ENCODE peak calls at places on chromosome 15, in six cellular contexts. One of them, this sample, is unnamed.

GRCh38 chr15:85976986-85977385 is 102.7 kb upstream of the AGBL1 start:
- DNase-seq in cardiac fibroblast: peak; percentile 10
- DNase-seq in HL-60: no peak
- DNase-seq in heart left ventricle: no peak
- DNase-seq in IMR-90: no peak
- DNase-seq in upper lobe of right lung: no peak
- DNase-seq in this sample: peak; percentile 87

GRCh38 chr15:99333981-99334380 is 82.7 kb downstream of the LRRC28 start:
- DNase-seq in upper lobe of right lung: no peak
- DNase-seq in cardiac fibroblast: no peak
- DNase-seq in HL-60: no peak
- DNase-seq in IMR-90: no peak
- DNase-seq in heart left ventricle: no peak
- DNase-seq in this sample: no peak

GRCh38 chr15:56056626-56057025 is 63.2 kb upstream of the NEDD4 start:
- DNase-seq in upper lobe of right lung: no peak
- DNase-seq in IMR-90: no peak
- DNase-seq in heart left ventricle: no peak
- DNase-seq in HL-60: no peak
- DNase-seq in cardiac fibroblast: no peak
- DNase-seq in this sample: no peak

GRCh38 chr15:40328176-40328575 is 4.7 kb downstream of the INAFM2 start:
- DNase-seq in IMR-90: peak; percentile 74
- DNase-seq in upper lobe of right lung: no peak
- DNase-seq in heart left ventricle: no peak
- DNase-seq in HL-60: no peak
- DNase-seq in cardiac fibroblast: peak; percentile 74
- DNase-seq in this sample: peak; percentile 69

GRCh38 chr15:23035964-23036566 is 3.3 kb downstream of the TUBGCP5 start:
- DNase-seq in HL-60: peak; percentile 58
- DNase-seq in heart left ventricle: no peak
- DNase-seq in IMR-90: peak; percentile 46
- DNase-seq in cardiac fibroblast: peak; percentile 74
- DNase-seq in upper lobe of right lung: no peak
- DNase-seq in this sample: peak; percentile 41

GRCh38 chr15:72339777-72340177 is 19.8 kb upstream of the CELF6 start:
- DNase-seq in HL-60: peak; percentile 43
- DNase-seq in heart left ventricle: no peak
- DNase-seq in cardiac fibroblast: peak; percentile 96
- DNase-seq in IMR-90: peak; percentile 91
- DNase-seq in upper lobe of right lung: no peak
- DNase-seq in this sample: peak; percentile 82

GRCh38 chr15:60012695-60013094 is 8.6 kb downstream of the FOXB1 start:
- DNase-seq in IMR-90: no peak
- DNase-seq in upper lobe of right lung: no peak
- DNase-seq in HL-60: no peak
- DNase-seq in cardiac fibroblast: no peak
- DNase-seq in heart left ventricle: no peak
- DNase-seq in this sample: no peak

GRCh38 chr15:70530906-70531305 is 232.5 kb downstream of the UACA start:
- DNase-seq in upper lobe of right lung: no peak
- DNase-seq in HL-60: no peak
- DNase-seq in cardiac fibroblast: no peak
- DNase-seq in heart left ventricle: no peak
- DNase-seq in IMR-90: no peak
- DNase-seq in this sample: no peak

GRCh38 chr15:84731774-84732173 is 15.8 kb upstream of the SEC11A start:
- DNase-seq in HL-60: no peak
- DNase-seq in cardiac fibroblast: peak; percentile 70
- DNase-seq in upper lobe of right lung: no peak
- DNase-seq in heart left ventricle: no peak
- DNase-seq in IMR-90: peak; percentile 81
- DNase-seq in this sample: no peak

GRCh38 chr15:67172172-67172571 is 82.3 kb downstream of the AAGAB start:
- DNase-seq in IMR-90: peak; percentile 63
- DNase-seq in upper lobe of right lung: peak; percentile 29
- DNase-seq in heart left ventricle: no peak
- DNase-seq in cardiac fibroblast: no peak
- DNase-seq in HL-60: no peak
- DNase-seq in this sample: peak; percentile 33

GRCh38 chr15:32730677-32731654 is 13.2 kb downstream of the GREM1 start:
- DNase-seq in cardiac fibroblast: peak; percentile 70
- DNase-seq in heart left ventricle: peak; percentile 13
- DNase-seq in HL-60: no peak
- DNase-seq in IMR-90: no peak
- DNase-seq in upper lobe of right lung: peak; percentile 88
- DNase-seq in this sample: peak; percentile 81

GRCh38 chr15:58684036-58684700 is 65.3 kb downstream of the ADAM10 start:
- DNase-seq in IMR-90: no peak
- DNase-seq in cardiac fibroblast: no peak
- DNase-seq in upper lobe of right lung: no peak
- DNase-seq in HL-60: no peak
- DNase-seq in heart left ventricle: no peak
- DNase-seq in this sample: no peak

GRCh38 chr15:85625431-85625830 is 169.3 kb downstream of the KLHL25 start:
- DNase-seq in heart left ventricle: no peak
- DNase-seq in HL-60: no peak
- DNase-seq in cardiac fibroblast: no peak
- DNase-seq in IMR-90: no peak
- DNase-seq in upper lobe of right lung: no peak
- DNase-seq in this sample: no peak

GRCh38 chr15:74798388-74799254 is 14.0 kb upstream of the LMAN1L start:
- DNase-seq in IMR-90: no peak
- DNase-seq in HL-60: no peak
- DNase-seq in cardiac fibroblast: no peak
- DNase-seq in heart left ventricle: no peak
- DNase-seq in upper lobe of right lung: no peak
- DNase-seq in this sample: no peak

GRCh38 chr15:36965561-36966342 is 134.6 kb downstream of the MEIS2 start:
- DNase-seq in cardiac fibroblast: no peak
- DNase-seq in HL-60: no peak
- DNase-seq in upper lobe of right lung: no peak
- DNase-seq in IMR-90: no peak
- DNase-seq in heart left ventricle: no peak
- DNase-seq in this sample: no peak

GRCh38 chr15:78951841-78952238 is 7.0 kb upstream of the CTSH start:
- DNase-seq in cardiac fibroblast: peak; percentile 27
- DNase-seq in IMR-90: peak; percentile 47
- DNase-seq in heart left ventricle: no peak
- DNase-seq in upper lobe of right lung: no peak
- DNase-seq in HL-60: no peak
- DNase-seq in this sample: peak; percentile 96

GRCh38 chr15:83284563-83285283 is at the start of gene BNC1:
- DNase-seq in IMR-90: no peak
- DNase-seq in HL-60: no peak
- DNase-seq in heart left ventricle: peak; percentile 6
- DNase-seq in upper lobe of right lung: no peak
- DNase-seq in cardiac fibroblast: no peak
- DNase-seq in this sample: peak; percentile 74

GRCh38 chr15:100601158-100601557 is 826 bp downstream of the LINS1 start:
- DNase-seq in IMR-90: no peak
- DNase-seq in cardiac fibroblast: peak; percentile 13
- DNase-seq in upper lobe of right lung: peak; percentile 66
- DNase-seq in heart left ventricle: no peak
- DNase-seq in HL-60: peak; percentile 42
- DNase-seq in this sample: peak; percentile 19

GRCh38 chr15:83653288-83653638 is 660 bp upstream of the ADAMTSL3 start:
- DNase-seq in HL-60: no peak
- DNase-seq in upper lobe of right lung: no peak
- DNase-seq in heart left ventricle: no peak
- DNase-seq in IMR-90: no peak
- DNase-seq in cardiac fibroblast: no peak
- DNase-seq in this sample: no peak

GRCh38 chr15:52193321-52193720 is 2.1 kb upstream of the GNB5 start:
- DNase-seq in upper lobe of right lung: no peak
- DNase-seq in heart left ventricle: no peak
- DNase-seq in cardiac fibroblast: no peak
- DNase-seq in HL-60: no peak
- DNase-seq in IMR-90: no peak
- DNase-seq in this sample: no peak

GRCh38 chr15:101651753-101652097 is 456 bp downstream of the TM2D3 start:
- DNase-seq in heart left ventricle: no peak
- DNase-seq in IMR-90: no peak
- DNase-seq in HL-60: no peak
- DNase-seq in upper lobe of right lung: no peak
- DNase-seq in cardiac fibroblast: peak; percentile 49
- DNase-seq in this sample: no peak

GRCh38 chr15:61087601-61088000 is 141.5 kb downstream of the RORA start:
- DNase-seq in HL-60: no peak
- DNase-seq in IMR-90: no peak
- DNase-seq in upper lobe of right lung: no peak
- DNase-seq in cardiac fibroblast: no peak
- DNase-seq in heart left ventricle: no peak
- DNase-seq in this sample: no peak

GRCh38 chr15:77067691-77068367 is 3.1 kb downstream of the TSPAN3 start:
- DNase-seq in upper lobe of right lung: no peak
- DNase-seq in IMR-90: no peak
- DNase-seq in HL-60: no peak
- DNase-seq in cardiac fibroblast: no peak
- DNase-seq in heart left ventricle: no peak
- DNase-seq in this sample: peak; percentile 30

GRCh38 chr15:72285927-72286516 is 13.7 kb upstream of the PARP6 start:
- DNase-seq in cardiac fibroblast: peak; percentile 48
- DNase-seq in HL-60: peak; percentile 56
- DNase-seq in IMR-90: peak; percentile 14
- DNase-seq in upper lobe of right lung: peak; percentile 82
- DNase-seq in heart left ventricle: peak; percentile 19
- DNase-seq in this sample: peak; percentile 32

GRCh38 chr15:64008177-64008576 is 38.1 kb downstream of the DAPK2 start:
- DNase-seq in cardiac fibroblast: no peak
- DNase-seq in HL-60: no peak
- DNase-seq in upper lobe of right lung: no peak
- DNase-seq in IMR-90: no peak
- DNase-seq in heart left ventricle: no peak
- DNase-seq in this sample: no peak

GRCh38 chr15:64009798-64010241 is 36.5 kb downstream of the DAPK2 start:
- DNase-seq in HL-60: no peak
- DNase-seq in IMR-90: peak; percentile 16
- DNase-seq in cardiac fibroblast: peak; percentile 52
- DNase-seq in heart left ventricle: no peak
- DNase-seq in upper lobe of right lung: no peak
- DNase-seq in this sample: peak; percentile 90

GRCh38 chr15:64009241-64009640 is 37.0 kb downstream of the DAPK2 start:
- DNase-seq in IMR-90: no peak
- DNase-seq in cardiac fibroblast: peak; percentile 29
- DNase-seq in heart left ventricle: no peak
- DNase-seq in upper lobe of right lung: no peak
- DNase-seq in HL-60: no peak
- DNase-seq in this sample: peak; percentile 87

GRCh38 chr15:64013179-64014043 is 32.9 kb downstream of the DAPK2 start:
- DNase-seq in heart left ventricle: no peak
- DNase-seq in cardiac fibroblast: no peak
- DNase-seq in HL-60: no peak
- DNase-seq in upper lobe of right lung: no peak
- DNase-seq in IMR-90: no peak
- DNase-seq in this sample: peak; percentile 83

GRCh38 chr15:64010719-64011118 is 35.6 kb downstream of the DAPK2 start:
- DNase-seq in IMR-90: peak; percentile 62
- DNase-seq in cardiac fibroblast: peak; percentile 80
- DNase-seq in heart left ventricle: peak; percentile 66
- DNase-seq in upper lobe of right lung: no peak
- DNase-seq in HL-60: peak; percentile 89
- DNase-seq in this sample: peak; percentile 95
- TF ChIP-seq CTCF in IMR-90: no peak
- TF ChIP-seq CTCF in cardiac fibroblast: no peak
- TF ChIP-seq CTCF in heart left ventricle: peak; percentile 20
- TF ChIP-seq CTCF in upper lobe of right lung: no peak
- TF ChIP-seq CTCF in HL-60: no peak
- TF ChIP-seq CTCF in this sample: no peak

GRCh38 chr15:42447599-42447998 is 43.3 kb downstream of the ZNF106 start:
- DNase-seq in IMR-90: no peak
- DNase-seq in heart left ventricle: no peak
- DNase-seq in upper lobe of right lung: no peak
- DNase-seq in cardiac fibroblast: no peak
- DNase-seq in HL-60: no peak
- DNase-seq in this sample: no peak
- H3K4me3 ChIP-seq in IMR-90: no peak overlapping the region
- H3K4me3 ChIP-seq in heart left ventricle: no peak overlapping the region
- H3K4me3 ChIP-seq in upper lobe of right lung: no peak overlapping the region
- H3K4me3 ChIP-seq in cardiac fibroblast: no peak overlapping the region
- H3K4me3 ChIP-seq in HL-60: no peak overlapping the region
- H3K4me3 ChIP-seq in this sample: no peak overlapping the region

DNA sequence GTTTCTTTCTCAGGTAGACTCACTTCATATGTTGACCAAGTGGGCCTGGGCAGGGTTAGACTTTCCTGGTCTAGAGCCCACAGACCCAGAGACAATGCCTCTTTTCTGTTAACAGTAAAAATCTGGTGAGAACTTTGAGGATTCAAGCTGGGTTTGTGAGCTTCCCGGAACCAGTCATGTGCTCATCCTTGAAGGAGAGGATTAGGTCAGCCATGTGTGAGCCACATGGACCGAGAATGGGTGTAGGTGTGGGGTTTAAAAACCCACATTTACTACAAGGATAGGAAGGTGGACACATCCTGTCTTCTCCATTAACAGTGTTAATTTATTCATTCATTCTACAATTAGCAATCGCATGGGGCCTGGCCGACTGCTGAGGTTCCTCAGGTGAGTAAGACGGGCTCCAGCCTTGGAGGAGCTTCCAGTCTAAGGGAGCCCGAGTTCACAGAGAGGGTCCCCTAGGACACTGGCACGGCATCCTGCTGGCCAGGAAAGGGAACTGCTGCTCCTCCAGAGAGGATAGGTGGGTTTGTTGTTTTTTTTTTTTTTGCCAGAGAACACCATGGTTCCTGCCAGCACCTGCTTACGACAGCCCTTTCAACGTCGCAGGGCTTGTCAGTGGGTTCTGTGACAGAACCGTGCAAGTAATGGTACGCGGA is 69.0 kb downstream of the SQOR start:
- DNase-seq in heart left ventricle: no peak
- DNase-seq in upper lobe of right lung: no peak
- DNase-seq in HL-60: no peak
- DNase-seq in cardiac fibroblast: no peak
- DNase-seq in IMR-90: no peak
- DNase-seq in this sample: no peak
- TF ChIP-seq CTCF in heart left ventricle: no peak
- TF ChIP-seq CTCF in upper lobe of right lung: peak; percentile 19
- TF ChIP-seq CTCF in HL-60: no peak
- TF ChIP-seq CTCF in cardiac fibroblast: peak; percentile 34
- TF ChIP-seq CTCF in IMR-90: peak; percentile 7
- TF ChIP-seq CTCF in this sample: peak; percentile 28

DNA sequence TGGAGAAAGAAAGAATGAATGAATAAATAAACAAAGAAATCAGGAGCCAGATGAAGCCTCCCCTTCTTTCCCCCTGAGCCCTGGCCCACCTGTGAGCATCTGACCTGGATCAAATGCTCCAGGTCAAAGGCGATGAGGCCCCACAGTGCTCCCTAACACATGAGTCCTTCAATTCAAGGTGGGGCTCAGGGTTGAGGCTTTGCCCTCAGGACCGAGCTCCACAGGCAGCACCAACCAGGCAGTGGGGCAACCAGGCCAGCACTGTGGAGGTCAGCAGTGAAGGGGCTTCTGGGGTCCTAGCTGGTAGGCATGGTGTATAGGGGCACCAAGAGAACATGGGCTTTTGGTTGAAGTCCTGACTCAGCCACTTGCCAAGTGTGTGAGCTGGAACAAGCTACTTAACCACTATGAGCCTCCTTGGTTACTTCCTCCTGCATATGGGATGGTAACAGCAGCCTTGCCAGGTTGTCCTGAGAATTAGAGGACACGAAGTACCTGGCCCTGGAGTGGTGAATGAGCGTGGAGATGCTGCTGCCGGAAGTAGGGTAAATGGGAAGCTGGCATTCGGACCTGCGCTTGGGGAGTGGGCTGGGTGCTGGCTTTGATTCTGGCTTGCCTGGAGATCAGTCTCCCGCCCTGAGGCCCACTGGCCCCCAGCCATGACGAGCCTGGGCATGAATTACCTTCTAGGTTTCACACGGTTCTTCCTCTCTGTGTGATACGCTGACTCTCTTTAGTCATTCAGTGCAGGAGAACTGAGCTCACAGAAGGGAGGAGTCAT is 10.0 kb upstream of the PAQR5 start:
- DNase-seq in heart left ventricle: no peak
- DNase-seq in HL-60: no peak
- DNase-seq in cardiac fibroblast: no peak
- DNase-seq in upper lobe of right lung: peak; percentile 80
- DNase-seq in IMR-90: no peak
- DNase-seq in this sample: peak; percentile 79
- H3K4me3 ChIP-seq in heart left ventricle: no peak overlapping the region
- H3K4me3 ChIP-seq in HL-60: no peak overlapping the region
- H3K4me3 ChIP-seq in cardiac fibroblast: no peak overlapping the region
- H3K4me3 ChIP-seq in upper lobe of right lung: no peak overlapping the region
- H3K4me3 ChIP-seq in IMR-90: no peak overlapping the region
- H3K4me3 ChIP-seq in this sample: no peak overlapping the region